ENCODE peak calls at places on chromosomes 5 and 9, in five cellular contexts. One of them, this sample, is unnamed.

GRCh38 chr5:159902444-159903121 is 13.7 kb upstream of the ADRA1B start:
- DNase-seq in IMR-90: peak
- DNase-seq in K562: no peak
- DNase-seq in A549: peak
- DNase-seq in HepG2: no peak
- DNase-seq in this sample: no peak

GRCh38 chr9:93667627-93668026 is 91.2 kb downstream of the PHF2 start:
- DNase-seq in A549: no peak
- DNase-seq in K562: no peak
- DNase-seq in IMR-90: no peak
- DNase-seq in HepG2: no peak
- DNase-seq in this sample: no peak

GRCh38 chr5:68049053-68049713 is 166.4 kb upstream of the PIK3R1 start:
- DNase-seq in IMR-90: no peak
- DNase-seq in A549: no peak
- DNase-seq in K562: no peak
- DNase-seq in HepG2: no peak
- DNase-seq in this sample: no peak

GRCh38 chr9:131994364-131995110 is 85.1 kb downstream of the MED27 start:
- DNase-seq in HepG2: no peak
- DNase-seq in A549: no peak
- DNase-seq in K562: no peak
- DNase-seq in IMR-90: no peak
- DNase-seq in this sample: no peak

GRCh38 chr9:84615574-84615973 is 54.0 kb upstream of the NTRK2 start:
- DNase-seq in A549: no peak
- DNase-seq in K562: no peak
- DNase-seq in HepG2: no peak
- DNase-seq in IMR-90: no peak
- DNase-seq in this sample: no peak

GRCh38 chr9:35871514-35871913 is 1.3 kb upstream of the OR13J1 start:
- DNase-seq in HepG2: no peak
- DNase-seq in K562: no peak
- DNase-seq in IMR-90: no peak
- DNase-seq in A549: no peak
- DNase-seq in this sample: no peak

GRCh38 chr9:83280259-83280658 is 217.3 kb upstream of the RASEF start:
- DNase-seq in K562: no peak
- DNase-seq in HepG2: no peak
- DNase-seq in A549: no peak
- DNase-seq in IMR-90: no peak
- DNase-seq in this sample: no peak

GRCh38 chr9:118957585-118957984 is 411.6 kb downstream of the BRINP1 start:
- DNase-seq in A549: no peak
- DNase-seq in HepG2: no peak
- DNase-seq in K562: no peak
- DNase-seq in IMR-90: no peak
- DNase-seq in this sample: no peak

GRCh38 chr9:82010711-82011110 is 22.1 kb downstream of the SPATA31D1 start:
- DNase-seq in A549: no peak
- DNase-seq in HepG2: no peak
- DNase-seq in K562: no peak
- DNase-seq in IMR-90: no peak
- DNase-seq in this sample: no peak

GRCh38 chr5:87113848-87114247 is 153.8 kb upstream of the RASA1 start:
- DNase-seq in A549: no peak
- DNase-seq in IMR-90: peak
- DNase-seq in HepG2: no peak
- DNase-seq in K562: no peak
- DNase-seq in this sample: no peak

GRCh38 chr5:110653231-110653970 is 73.1 kb downstream of the TMEM232 start:
- DNase-seq in IMR-90: no peak
- DNase-seq in K562: no peak
- DNase-seq in A549: no peak
- DNase-seq in HepG2: no peak
- DNase-seq in this sample: no peak

GRCh38 chr5:80234311-80234948 is 21.4 kb downstream of the SERINC5 start:
- DNase-seq in IMR-90: no peak
- DNase-seq in K562: no peak
- DNase-seq in HepG2: no peak
- DNase-seq in A549: no peak
- DNase-seq in this sample: no peak

GRCh38 chr5:180105827-180106312 is 34.3 kb upstream of the RNF130 start:
- DNase-seq in K562: no peak
- DNase-seq in A549: no peak
- DNase-seq in IMR-90: no peak
- DNase-seq in HepG2: no peak
- DNase-seq in this sample: no peak
- TF ChIP-seq RFX5 in K562: no peak
- TF ChIP-seq RFX5 in A549: no peak
- TF ChIP-seq RFX5 in IMR-90: no peak
- TF ChIP-seq RFX5 in HepG2: no peak
- TF ChIP-seq RFX5 in this sample: no peak

GRCh38 chr5:52895070-52895469 is 94.1 kb upstream of the ITGA2 start:
- DNase-seq in K562: no peak
- DNase-seq in IMR-90: no peak
- DNase-seq in HepG2: no peak
- DNase-seq in A549: no peak
- DNase-seq in this sample: no peak

GRCh38 chr5:52892242-52892878 is 96.8 kb upstream of the ITGA2 start:
- DNase-seq in A549: no peak
- DNase-seq in K562: no peak
- DNase-seq in HepG2: peak
- DNase-seq in IMR-90: no peak
- DNase-seq in this sample: no peak

GRCh38 chr5:52894451-52894850 is 94.7 kb upstream of the ITGA2 start:
- DNase-seq in A549: no peak
- DNase-seq in K562: no peak
- DNase-seq in HepG2: no peak
- DNase-seq in IMR-90: no peak
- DNase-seq in this sample: no peak

GRCh38 chr5:52893863-52894262 is 95.3 kb upstream of the ITGA2 start:
- DNase-seq in HepG2: no peak
- DNase-seq in A549: no peak
- DNase-seq in IMR-90: no peak
- DNase-seq in K562: no peak
- DNase-seq in this sample: no peak

DNA sequence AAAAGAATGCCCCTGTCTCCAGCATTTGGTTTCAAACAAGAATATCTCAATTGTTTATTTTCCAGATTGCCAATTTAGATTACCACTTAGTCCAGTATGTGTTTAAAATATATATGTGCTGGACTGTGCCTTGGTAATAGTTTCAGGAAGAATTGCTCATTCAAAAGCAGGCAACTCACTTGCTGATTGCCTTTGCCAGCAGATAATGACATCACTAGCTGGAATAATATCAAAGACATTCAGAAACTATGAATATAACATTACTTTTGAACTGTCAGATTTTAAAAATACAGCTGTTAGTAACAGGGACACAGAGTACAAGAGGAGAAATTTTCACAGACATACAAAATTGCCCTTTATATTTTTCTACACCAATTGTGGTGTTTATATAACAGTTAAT is 96.0 kb upstream of the ITGA2 start:
- DNase-seq in A549: no peak
- DNase-seq in IMR-90: peak
- DNase-seq in K562: no peak
- DNase-seq in HepG2: no peak
- DNase-seq in this sample: no peak
- TF ChIP-seq RFX5 in A549: no peak
- TF ChIP-seq RFX5 in IMR-90: no peak
- TF ChIP-seq RFX5 in K562: no peak
- TF ChIP-seq RFX5 in HepG2: no peak
- TF ChIP-seq RFX5 in this sample: no peak

GRCh38 chr9:114919611-114920010 is 10.8 kb downstream of the TNFSF8 start:
- DNase-seq in K562: no peak
- DNase-seq in A549: no peak
- DNase-seq in IMR-90: no peak
- DNase-seq in HepG2: no peak
- DNase-seq in this sample: no peak
- TF ChIP-seq RFX5 in K562: no peak
- TF ChIP-seq RFX5 in A549: no peak
- TF ChIP-seq RFX5 in IMR-90: no peak
- TF ChIP-seq RFX5 in HepG2: no peak
- TF ChIP-seq RFX5 in this sample: no peak

GRCh38 chr5:97043511-97043910 is 98.9 kb downstream of the LIX1 start:
- DNase-seq in K562: no peak
- DNase-seq in A549: no peak
- DNase-seq in IMR-90: no peak
- DNase-seq in HepG2: no peak
- DNase-seq in this sample: no peak

GRCh38 chr5:97046270-97046982 is 96.0 kb downstream of the LIX1 start:
- DNase-seq in HepG2: no peak
- DNase-seq in A549: no peak
- DNase-seq in K562: no peak
- DNase-seq in IMR-90: peak
- DNase-seq in this sample: no peak

GRCh38 chr5:97041239-97041638 is 101.2 kb downstream of the LIX1 start:
- DNase-seq in IMR-90: no peak
- DNase-seq in A549: no peak
- DNase-seq in HepG2: peak
- DNase-seq in K562: no peak
- DNase-seq in this sample: no peak

GRCh38 chr5:97042981-97043380 is 99.4 kb downstream of the LIX1 start:
- DNase-seq in A549: no peak
- DNase-seq in HepG2: no peak
- DNase-seq in K562: no peak
- DNase-seq in IMR-90: no peak
- DNase-seq in this sample: no peak

GRCh38 chr5:97044057-97044456 is 98.4 kb downstream of the LIX1 start:
- DNase-seq in IMR-90: peak
- DNase-seq in A549: no peak
- DNase-seq in HepG2: peak
- DNase-seq in K562: no peak
- DNase-seq in this sample: peak
- TF ChIP-seq RFX5 in IMR-90: no peak
- TF ChIP-seq RFX5 in A549: no peak
- TF ChIP-seq RFX5 in HepG2: no peak
- TF ChIP-seq RFX5 in K562: no peak
- TF ChIP-seq RFX5 in this sample: no peak

GRCh38 chr5:157361865-157362465 is 96.0 kb downstream of the CYFIP2 start:
- DNase-seq in A549: no peak
- DNase-seq in IMR-90: peak
- DNase-seq in K562: peak
- DNase-seq in HepG2: no peak
- DNase-seq in this sample: no peak
- TF ChIP-seq RFX5 in A549: no peak
- TF ChIP-seq RFX5 in IMR-90: no peak
- TF ChIP-seq RFX5 in K562: no peak
- TF ChIP-seq RFX5 in HepG2: no peak
- TF ChIP-seq RFX5 in this sample: no peak

GRCh38 chr9:130379649-130379970 is 65.2 kb upstream of the ASS1 start:
- DNase-seq in IMR-90: no peak
- DNase-seq in A549: no peak
- DNase-seq in K562: no peak
- DNase-seq in HepG2: no peak
- DNase-seq in this sample: no peak

GRCh38 chr9:130377612-130378011 is 67.1 kb upstream of the ASS1 start:
- DNase-seq in A549: no peak
- DNase-seq in IMR-90: no peak
- DNase-seq in HepG2: no peak
- DNase-seq in K562: no peak
- DNase-seq in this sample: no peak

GRCh38 chr9:130381660-130382059 is 63.1 kb upstream of the ASS1 start:
- DNase-seq in K562: no peak
- DNase-seq in IMR-90: no peak
- DNase-seq in HepG2: no peak
- DNase-seq in A549: no peak
- DNase-seq in this sample: no peak

GRCh38 chr9:130380920-130381469 is 63.8 kb upstream of the ASS1 start:
- DNase-seq in IMR-90: no peak
- DNase-seq in K562: no peak
- DNase-seq in A549: no peak
- DNase-seq in HepG2: no peak
- DNase-seq in this sample: no peak

GRCh38 chr9:130378875-130379648 is 65.7 kb upstream of the ASS1 start:
- DNase-seq in K562: no peak
- DNase-seq in IMR-90: no peak
- DNase-seq in A549: no peak
- DNase-seq in HepG2: no peak
- DNase-seq in this sample: no peak
- TF ChIP-seq RFX5 in K562: no peak
- TF ChIP-seq RFX5 in IMR-90: no peak
- TF ChIP-seq RFX5 in A549: no peak
- TF ChIP-seq RFX5 in HepG2: no peak
- TF ChIP-seq RFX5 in this sample: no peak

GRCh38 chr5:169606279-169606678 is 22.7 kb downstream of the SPDL1 start:
- DNase-seq in A549: no peak
- DNase-seq in K562: no peak
- DNase-seq in HepG2: no peak
- DNase-seq in IMR-90: no peak
- DNase-seq in this sample: no peak

GRCh38 chr5:169599451-169599850 is 15.9 kb downstream of the SPDL1 start:
- DNase-seq in A549: no peak
- DNase-seq in IMR-90: peak
- DNase-seq in HepG2: no peak
- DNase-seq in K562: no peak
- DNase-seq in this sample: no peak

GRCh38 chr5:169607882-169608281 is 24.3 kb downstream of the SPDL1 start:
- DNase-seq in HepG2: no peak
- DNase-seq in IMR-90: no peak
- DNase-seq in A549: no peak
- DNase-seq in K562: no peak
- DNase-seq in this sample: no peak

DNA sequence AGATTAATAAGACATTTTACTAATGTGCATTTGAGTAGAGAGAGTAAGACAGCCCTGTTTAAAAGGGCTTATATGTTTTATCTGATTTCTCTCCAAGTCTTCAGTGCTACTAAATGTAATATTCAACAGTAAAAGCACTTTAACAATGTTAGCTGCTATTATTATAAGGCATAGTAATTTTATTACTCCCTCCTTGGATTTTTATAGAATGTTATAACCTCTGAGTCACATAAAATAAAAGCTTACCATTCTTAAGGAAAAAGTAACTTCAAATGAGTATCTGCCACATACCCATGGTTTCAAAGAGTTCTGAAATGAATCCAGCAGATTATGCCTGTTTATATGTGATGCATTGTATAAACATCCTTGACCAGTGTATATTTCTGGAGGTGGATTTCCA is 19.0 kb downstream of the SPDL1 start:
- DNase-seq in A549: no peak
- DNase-seq in IMR-90: peak
- DNase-seq in K562: no peak
- DNase-seq in HepG2: no peak
- DNase-seq in this sample: no peak
- TF ChIP-seq RFX5 in A549: no peak
- TF ChIP-seq RFX5 in IMR-90: no peak
- TF ChIP-seq RFX5 in K562: no peak
- TF ChIP-seq RFX5 in HepG2: no peak
- TF ChIP-seq RFX5 in this sample: no peak